ENCODE peak calls at places on chromosome 16, in seven cellular contexts. R, Z, I, Q, B, K and Y are unnamed samples.

GRCh38 chr16:48918520-48919258 is 308.7 kb upstream of the N4BP1 start:
- DNase-seq in I (no peak), K (no peak), Q (no peak), B (no peak), Z (no peak), R (no peak), Y (no peak)

GRCh38 chr16:49578435-49579024 is 204.9 kb downstream of the C16orf78 start:
- DNase-seq in K (no peak), Z (no peak), Q (no peak), B (no peak), R (peak; percentile 22), I (no peak), Y (no peak)

GRCh38 chr16:79393121-79393520 is 207.4 kb downstream of the MAF start:
- DNase-seq in I (no peak), B (no peak), K (no peak), R (no peak), Z (no peak), Q (no peak), Y (no peak)

GRCh38 chr16:84489141-84489540 is 15.3 kb downstream of the MEAK7 start:
- DNase-seq in K (no peak), B (no peak), Q (no peak), R (no peak), I (no peak), Z (no peak), Y (no peak)

GRCh38 chr16:27310576-27311448 is 3.0 kb upstream of the IL4R start:
- DNase-seq in Q (no peak), I (no peak), Z (no peak), K (peak; percentile 91), R (no peak), B (no peak), Y (no peak)

GRCh38 chr16:80285089-80285488 is 255.7 kb upstream of the DYNLRB2 start:
- DNase-seq in Z (no peak), Q (no peak), I (no peak), B (no peak), K (no peak), R (no peak), Y (no peak)

GRCh38 chr16:10577305-10578202 is 2.8 kb downstream of the EMP2 start:
- DNase-seq in Z (peak; percentile 36), R (no peak), B (no peak), Q (no peak), I (no peak), K (no peak), Y (no peak)

GRCh38 chr16:71259086-71259485 is 28.6 kb upstream of the HYDIN start:
- DNase-seq in K (no peak), I (no peak), R (no peak), Q (no peak), Z (no peak), B (no peak), Y (no peak)

GRCh38 chr16:83722501-83723183 is 85.1 kb upstream of the HSBP1 start:
- DNase-seq in K (no peak), Q (no peak), B (no peak), Z (no peak), R (no peak), I (no peak), Y (no peak)

GRCh38 chr16:72960101-72960500 is 87.8 kb downstream of the ZFHX3 start:
- DNase-seq in B (no peak), Z (no peak), R (no peak), K (no peak), Q (no peak), I (no peak), Y (no peak)

GRCh38 chr16:80936410-80936809 is 70.3 kb downstream of the CMC2 start:
- DNase-seq in K (peak; percentile 78), Z (no peak), R (no peak), I (no peak), Q (peak; percentile 44), B (no peak), Y (no peak)

GRCh38 chr16:15639061-15639568 is 3.8 kb downstream of the MARF1 start:
- DNase-seq in R (no peak), K (no peak), Q (no peak), B (no peak), I (no peak), Z (no peak), Y (no peak)

GRCh38 chr16:81723098-81723723 is 55.9 kb upstream of the PLCG2 start:
- DNase-seq in Z (peak; percentile 53), I (peak; percentile 74), R (peak; percentile 69), K (peak; percentile 88), B (peak; percentile 33), Q (peak; percentile 90), Y (peak; percentile 38)

GRCh38 chr16:49757744-49758069 is 98.2 kb downstream of the ZNF423 start:
- DNase-seq in K (no peak), R (no peak), Z (no peak), B (no peak), Q (no peak), I (no peak), Y (no peak)

GRCh38 chr16:8966781-8967436 is 3.2 kb upstream of the USP7 start:
- DNase-seq in Z (no peak), K (no peak), R (no peak), B (no peak), I (no peak), Q (no peak), Y (no peak)

GRCh38 chr16:67068212-67068753 is 39.3 kb downstream of the CBFB start:
- DNase-seq in Q (no peak), B (no peak), K (no peak), Z (no peak), I (peak; percentile 37), R (no peak), Y (no peak)

GRCh38 chr16:66878067-66878466 is 2.2 kb upstream of the PDP2 start:
- DNase-seq in I (no peak), K (no peak), Z (peak; percentile 58), B (no peak), R (no peak), Q (no peak), Y (no peak)

GRCh38 chr16:66608241-66609138 is 4.0 kb downstream of the CMTM3 start:
- DNase-seq in K (peak; percentile 93), I (peak; percentile 78), Q (peak; percentile 83), R (peak; percentile 95), Z (peak; percentile 90), B (peak; percentile 68), Y (peak; percentile 78)

GRCh38 chr16:87061521-87061920 is 255.7 kb downstream of the C16orf95 start:
- DNase-seq in Z (no peak), R (no peak), Q (no peak), B (no peak), I (no peak), K (no peak), Y (no peak)

GRCh38 chr16:87062569-87063442 is 254.4 kb downstream of the C16orf95 start:
- DNase-seq in Q (peak; percentile 82), R (peak; percentile 65), I (no peak), Z (peak; percentile 73), K (peak; percentile 77), B (no peak), Y (peak; percentile 24)

GRCh38 chr16:87065781-87066694 is 251.2 kb downstream of the C16orf95 start:
- DNase-seq in B (no peak), K (no peak), Z (no peak), R (no peak), Q (no peak), I (no peak), Y (no peak)

GRCh38 chr16:87064731-87065720 is 252.2 kb downstream of the C16orf95 start:
- DNase-seq in R (no peak), K (no peak), Q (no peak), B (no peak), Z (no peak), I (no peak), Y (no peak)

GRCh38 chr16:87063543-87063942 is 253.6 kb downstream of the C16orf95 start:
- DNase-seq in B (no peak), I (no peak), K (no peak), R (no peak), Z (no peak), Q (no peak), Y (no peak)
- H3K9me3 ChIP-seq in B (no peaks in the 10 kb centered on the region), I (no peaks in the 10 kb centered on the region), K (no peaks in the 10 kb centered on the region), R (no peaks in the 10 kb centered on the region), Z (no peaks in the 10 kb centered on the region), Q (no peaks in the 10 kb centered on the region), Y (no peaks in the 10 kb centered on the region)

GRCh38 chr16:87535855-87536794 is 43.3 kb upstream of the ZCCHC14 start:
- DNase-seq in I (no peak), Q (no peak), R (no peak), K (no peak), B (no peak), Z (no peak), Y (no peak)
- H3K9me3 ChIP-seq in I (peaks cover 4% of the 10 kb centered on the region), Q (peaks cover 12% of the 10 kb centered on the region), R (peaks cover 48% of the 10 kb centered on the region), K (no peaks in the 10 kb centered on the region), B (peaks cover 3% of the 10 kb centered on the region), Z (peaks cover 13% of the 10 kb centered on the region), Y (no peaks in the 10 kb centered on the region)

DNA sequence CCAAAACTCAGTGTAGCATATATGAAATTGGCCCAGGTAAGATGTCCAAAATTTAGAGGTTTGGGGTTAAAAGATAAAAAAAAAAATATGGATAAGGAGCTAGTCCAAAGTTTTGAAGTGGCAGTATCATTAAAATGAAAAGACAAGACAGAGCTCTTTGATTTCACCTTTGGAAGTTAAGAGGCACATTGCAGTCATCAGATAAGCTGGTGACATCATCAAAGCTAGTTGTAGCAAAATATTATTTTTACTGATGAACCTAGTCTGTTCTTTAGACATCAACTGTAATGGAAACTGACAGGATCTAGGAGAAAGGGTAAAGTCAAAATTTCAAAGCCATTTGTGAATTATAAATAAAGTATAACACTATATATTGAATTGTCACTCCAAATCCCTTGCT is 603.7 kb upstream of the CDH8 start:
- DNase-seq in Z (no peak), B (no peak), I (no peak), K (no peak), Q (no peak), R (no peak), Y (no peak)
- H3K9me3 ChIP-seq in Z (peaks cover 6% of the 10 kb centered on the region), B (peaks cover 11% of the 10 kb centered on the region), I (no peaks in the 10 kb centered on the region), K (no peaks in the 10 kb centered on the region), Q (no peaks in the 10 kb centered on the region), R (no peaks in the 10 kb centered on the region), Y (no peaks in the 10 kb centered on the region)

DNA sequence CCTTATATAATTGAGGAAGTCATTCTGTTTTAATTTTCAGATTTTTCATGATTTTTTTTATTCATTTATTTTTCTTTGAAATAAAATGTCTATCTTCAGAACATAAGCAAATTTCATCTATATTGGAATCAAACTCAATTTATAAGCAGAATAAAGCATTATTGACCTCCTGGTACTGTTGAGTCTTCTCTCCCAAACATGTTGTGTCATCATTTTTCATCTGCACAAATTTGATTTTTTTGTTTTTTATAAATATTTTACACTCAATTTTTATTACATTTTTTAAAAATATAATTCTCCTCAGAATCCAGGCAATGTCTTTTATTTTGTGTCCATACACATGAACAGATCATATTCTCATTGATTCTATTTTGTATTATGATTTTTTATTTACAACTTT is 2363.9 kb downstream of the TP53TG3F start:
- DNase-seq in I (no peak), Q (no peak), B (no peak), K (no peak), R (no peak), Z (no peak), Y (no peak)
- H3K9me3 ChIP-seq in I (no peaks in the 10 kb centered on the region), Q (peaks cover 37% of the 10 kb centered on the region), B (peaks cover 4% of the 10 kb centered on the region), K (no peaks in the 10 kb centered on the region), R (no peaks in the 10 kb centered on the region), Z (no peaks in the 10 kb centered on the region), Y (no peaks in the 10 kb centered on the region)

GRCh38 chr16:51666074-51666473 is 515.0 kb upstream of the SALL1 start:
- DNase-seq in B (no peak), K (no peak), Q (no peak), Z (no peak), I (no peak), R (no peak), Y (no peak)

GRCh38 chr16:51665599-51665998 is 514.5 kb upstream of the SALL1 start:
- DNase-seq in K (no peak), R (no peak), I (no peak), B (no peak), Z (no peak), Q (no peak), Y (no peak)

GRCh38 chr16:51670527-51670926 is 519.5 kb upstream of the SALL1 start:
- DNase-seq in R (no peak), B (no peak), I (no peak), Q (no peak), K (no peak), Z (no peak), Y (no peak)

GRCh38 chr16:51666821-51667220 is 515.8 kb upstream of the SALL1 start:
- DNase-seq in Q (no peak), Z (no peak), R (no peak), K (no peak), I (no peak), B (no peak), Y (no peak)
- H3K9me3 ChIP-seq in Q (no peaks in the 10 kb centered on the region), Z (no peaks in the 10 kb centered on the region), R (no peaks in the 10 kb centered on the region), K (no peaks in the 10 kb centered on the region), I (no peaks in the 10 kb centered on the region), B (no peaks in the 10 kb centered on the region), Y (no peaks in the 10 kb centered on the region)